ENCODE peak calls at places on chromosomes 12 and 14, in five cellular contexts. One of them, this sample, is unnamed. For H3K9me3, the result is how much of the 10 kb centered on the place peaks cover.

GRCh38 chr14:90839889-90840266 is 23.6 kb upstream of the TTC7B start:
- DNase-seq in NT2/D1: no peak
- DNase-seq in lower lobe of right lung: no peak
- DNase-seq in spleen: no peak
- DNase-seq in neuronal stem cell: no peak
- DNase-seq in this sample: no peak

GRCh38 chr14:99476864-99477263 is 3.8 kb downstream of the SETD3 start:
- DNase-seq in neuronal stem cell: no peak
- DNase-seq in NT2/D1: no peak
- DNase-seq in spleen: no peak
- DNase-seq in lower lobe of right lung: no peak
- DNase-seq in this sample: no peak

GRCh38 chr12:89160716-89161123 is 191.6 kb downstream of the DUSP6 start:
- DNase-seq in lower lobe of right lung: peak
- DNase-seq in spleen: peak
- DNase-seq in NT2/D1: no peak
- DNase-seq in neuronal stem cell: no peak
- DNase-seq in this sample: no peak

GRCh38 chr14:52356025-52356424 is 41.9 kb downstream of the PTGER2 start:
- DNase-seq in spleen: no peak
- DNase-seq in NT2/D1: no peak
- DNase-seq in neuronal stem cell: no peak
- DNase-seq in lower lobe of right lung: no peak
- DNase-seq in this sample: no peak

GRCh38 chr12:851343-851742 is 98.2 kb downstream of the RAD52 start:
- DNase-seq in neuronal stem cell: no peak
- DNase-seq in lower lobe of right lung: no peak
- DNase-seq in spleen: no peak
- DNase-seq in NT2/D1: no peak
- DNase-seq in this sample: no peak

GRCh38 chr14:51691176-51691575 is 39.5 kb downstream of the FRMD6 start:
- DNase-seq in neuronal stem cell: no peak
- DNase-seq in spleen: no peak
- DNase-seq in NT2/D1: no peak
- DNase-seq in lower lobe of right lung: no peak
- DNase-seq in this sample: no peak

GRCh38 chr12:62519043-62519442 is 52.4 kb downstream of the MON2 start:
- DNase-seq in neuronal stem cell: no peak
- DNase-seq in spleen: no peak
- DNase-seq in NT2/D1: no peak
- DNase-seq in lower lobe of right lung: no peak
- DNase-seq in this sample: no peak

GRCh38 chr14:97878727-97879126 is 1081.5 kb downstream of the VRK1 start:
- DNase-seq in neuronal stem cell: no peak
- DNase-seq in lower lobe of right lung: no peak
- DNase-seq in spleen: no peak
- DNase-seq in NT2/D1: no peak
- DNase-seq in this sample: peak

GRCh38 chr14:74763803-74764531 is 851 bp downstream of the YLPM1 start:
- DNase-seq in neuronal stem cell: no peak
- DNase-seq in NT2/D1: no peak
- DNase-seq in lower lobe of right lung: no peak
- DNase-seq in spleen: no peak
- DNase-seq in this sample: no peak

GRCh38 chr14:82806426-82806825 is 1272.8 kb upstream of the SEL1L start:
- DNase-seq in neuronal stem cell: no peak
- DNase-seq in spleen: no peak
- DNase-seq in lower lobe of right lung: no peak
- DNase-seq in NT2/D1: peak
- DNase-seq in this sample: no peak

GRCh38 chr14:93019970-93020369 is 95.8 kb downstream of the ITPK1 start:
- DNase-seq in spleen: no peak
- DNase-seq in NT2/D1: no peak
- DNase-seq in lower lobe of right lung: no peak
- DNase-seq in neuronal stem cell: no peak
- DNase-seq in this sample: no peak

GRCh38 chr14:58864751-58865519 is 227.2 kb downstream of the DACT1 start:
- DNase-seq in spleen: no peak
- DNase-seq in neuronal stem cell: no peak
- DNase-seq in lower lobe of right lung: no peak
- DNase-seq in NT2/D1: no peak
- DNase-seq in this sample: no peak

GRCh38 chr12:89769483-89769818 is 60.8 kb upstream of the ATP2B1 start:
- DNase-seq in neuronal stem cell: no peak
- DNase-seq in lower lobe of right lung: no peak
- DNase-seq in spleen: no peak
- DNase-seq in NT2/D1: no peak
- DNase-seq in this sample: no peak

GRCh38 chr12:112906712-112907414 is at the start of gene OAS1:
- DNase-seq in neuronal stem cell: no peak
- DNase-seq in lower lobe of right lung: no peak
- DNase-seq in NT2/D1: peak
- DNase-seq in spleen: no peak
- DNase-seq in this sample: peak

DNA sequence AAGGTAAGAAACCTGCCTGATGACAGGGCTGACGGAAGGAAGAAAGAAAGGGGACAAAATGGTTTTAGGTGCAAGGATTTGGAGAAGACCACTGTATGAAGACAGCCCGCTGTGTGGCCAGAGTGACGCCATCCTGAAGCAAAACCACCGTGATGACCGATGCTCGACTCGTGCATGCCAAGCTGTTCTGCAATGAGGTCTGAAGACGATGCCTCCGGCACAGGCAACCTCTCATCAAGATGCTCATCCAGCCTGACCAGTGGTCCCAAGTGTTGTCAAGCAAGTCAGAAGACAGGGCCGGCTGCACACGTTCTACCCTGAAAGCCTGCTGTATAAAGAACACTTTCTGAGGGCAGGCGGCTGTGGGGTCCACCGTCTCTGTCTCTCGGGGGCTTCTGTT is 34.8 kb downstream of the STX2 start:
- DNase-seq in NT2/D1: no peak
- DNase-seq in lower lobe of right lung: no peak
- DNase-seq in neuronal stem cell: no peak
- DNase-seq in spleen: no peak
- DNase-seq in this sample: no peak
- H3K9me3 ChIP-seq in NT2/D1: under half
- H3K9me3 ChIP-seq in lower lobe of right lung: under half
- H3K9me3 ChIP-seq in neuronal stem cell: under half
- H3K9me3 ChIP-seq in spleen: under half
- H3K9me3 ChIP-seq in this sample: under half

GRCh38 chr12:57996520-57996919 is 55.2 kb downstream of the ATP23 start:
- DNase-seq in lower lobe of right lung: no peak
- DNase-seq in neuronal stem cell: no peak
- DNase-seq in NT2/D1: no peak
- DNase-seq in spleen: no peak
- DNase-seq in this sample: no peak
- H3K9me3 ChIP-seq in lower lobe of right lung: under half
- H3K9me3 ChIP-seq in neuronal stem cell: under half
- H3K9me3 ChIP-seq in NT2/D1: under half
- H3K9me3 ChIP-seq in spleen: half or more
- H3K9me3 ChIP-seq in this sample: under half

DNA sequence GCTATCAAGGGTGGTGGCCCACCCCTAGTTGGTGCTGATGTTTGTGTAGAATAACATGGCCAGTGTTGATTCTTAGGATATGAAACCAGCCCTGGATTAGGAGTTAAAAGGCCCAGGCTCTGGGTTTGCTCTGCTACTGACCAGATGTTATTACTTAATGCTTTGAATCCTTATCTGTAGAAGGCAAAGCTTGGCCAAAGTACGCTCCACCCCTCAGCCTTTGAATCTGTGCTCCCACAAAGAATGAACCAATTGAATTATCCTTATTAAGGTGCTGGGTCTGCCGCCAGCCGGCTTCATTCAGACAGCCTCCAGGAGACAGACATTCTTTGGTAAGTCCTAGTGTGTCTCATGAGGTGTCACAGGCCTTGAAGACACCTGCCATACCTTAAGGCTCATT is 41.8 kb downstream of the AKAP3 start:
- DNase-seq in spleen: no peak
- DNase-seq in neuronal stem cell: no peak
- DNase-seq in NT2/D1: no peak
- DNase-seq in lower lobe of right lung: no peak
- DNase-seq in this sample: no peak
- H3K9me3 ChIP-seq in spleen: under half
- H3K9me3 ChIP-seq in neuronal stem cell: under half
- H3K9me3 ChIP-seq in NT2/D1: under half
- H3K9me3 ChIP-seq in lower lobe of right lung: under half
- H3K9me3 ChIP-seq in this sample: under half

GRCh38 chr12:94513527-94513926 is 53.9 kb upstream of the CEP83 start:
- DNase-seq in NT2/D1: no peak
- DNase-seq in lower lobe of right lung: no peak
- DNase-seq in neuronal stem cell: no peak
- DNase-seq in spleen: no peak
- DNase-seq in this sample: no peak

GRCh38 chr12:94511506-94511905 is 51.8 kb upstream of the CEP83 start:
- DNase-seq in neuronal stem cell: no peak
- DNase-seq in lower lobe of right lung: no peak
- DNase-seq in NT2/D1: no peak
- DNase-seq in spleen: no peak
- DNase-seq in this sample: no peak

GRCh38 chr12:94510128-94510527 is 50.5 kb upstream of the CEP83 start:
- DNase-seq in NT2/D1: no peak
- DNase-seq in spleen: no peak
- DNase-seq in lower lobe of right lung: no peak
- DNase-seq in neuronal stem cell: no peak
- DNase-seq in this sample: no peak

GRCh38 chr12:94507455-94507854 is 47.8 kb upstream of the CEP83 start:
- DNase-seq in neuronal stem cell: no peak
- DNase-seq in lower lobe of right lung: no peak
- DNase-seq in spleen: no peak
- DNase-seq in NT2/D1: peak
- DNase-seq in this sample: no peak

GRCh38 chr12:94509317-94509716 is 49.6 kb upstream of the CEP83 start:
- DNase-seq in spleen: no peak
- DNase-seq in lower lobe of right lung: no peak
- DNase-seq in NT2/D1: no peak
- DNase-seq in neuronal stem cell: no peak
- DNase-seq in this sample: no peak
- H3K9me3 ChIP-seq in spleen: under half
- H3K9me3 ChIP-seq in lower lobe of right lung: under half
- H3K9me3 ChIP-seq in NT2/D1: under half
- H3K9me3 ChIP-seq in neuronal stem cell: under half
- H3K9me3 ChIP-seq in this sample: under half

GRCh38 chr12:65528127-65528526 is 249.6 kb downstream of the MSRB3 start:
- DNase-seq in spleen: no peak
- DNase-seq in neuronal stem cell: no peak
- DNase-seq in lower lobe of right lung: no peak
- DNase-seq in NT2/D1: no peak
- DNase-seq in this sample: no peak
- H3K9me3 ChIP-seq in spleen: under half
- H3K9me3 ChIP-seq in neuronal stem cell: under half
- H3K9me3 ChIP-seq in lower lobe of right lung: under half
- H3K9me3 ChIP-seq in NT2/D1: under half
- H3K9me3 ChIP-seq in this sample: under half

GRCh38 chr12:34215893-34216285 is 193.6 kb downstream of the ALG10 start:
- DNase-seq in lower lobe of right lung: no peak
- DNase-seq in NT2/D1: no peak
- DNase-seq in spleen: no peak
- DNase-seq in neuronal stem cell: no peak
- DNase-seq in this sample: no peak

GRCh38 chr12:34219046-34219770 is 196.9 kb downstream of the ALG10 start:
- DNase-seq in NT2/D1: no peak
- DNase-seq in lower lobe of right lung: no peak
- DNase-seq in spleen: no peak
- DNase-seq in neuronal stem cell: peak
- DNase-seq in this sample: no peak

GRCh38 chr12:34218193-34219045 is 196.1 kb downstream of the ALG10 start:
- DNase-seq in spleen: peak
- DNase-seq in lower lobe of right lung: peak
- DNase-seq in NT2/D1: peak
- DNase-seq in neuronal stem cell: no peak
- DNase-seq in this sample: peak

GRCh38 chr12:34215213-34215892 is 193.1 kb downstream of the ALG10 start:
- DNase-seq in spleen: peak
- DNase-seq in lower lobe of right lung: no peak
- DNase-seq in NT2/D1: no peak
- DNase-seq in neuronal stem cell: no peak
- DNase-seq in this sample: no peak

DNA sequence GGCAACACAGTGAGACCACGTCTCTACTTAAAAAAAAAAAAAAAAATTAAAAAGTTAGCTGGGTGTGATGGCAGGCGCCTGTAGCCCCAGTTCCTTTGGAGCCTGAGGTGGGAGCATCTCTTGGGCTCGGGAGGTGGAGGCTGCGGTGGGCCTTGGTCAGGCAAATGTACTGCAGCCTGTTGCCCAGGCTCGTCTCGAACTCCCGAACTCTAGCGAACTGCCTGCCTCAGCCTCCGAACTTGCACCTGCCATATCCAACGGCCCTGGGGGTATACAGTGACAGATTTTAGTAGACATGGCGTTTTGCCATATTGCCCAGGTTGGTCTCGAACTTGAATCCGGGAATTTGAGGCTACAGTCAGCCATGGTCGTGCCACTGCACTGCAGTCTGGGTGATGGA is 195.4 kb downstream of the ALG10 start:
- DNase-seq in spleen: no peak
- DNase-seq in neuronal stem cell: no peak
- DNase-seq in NT2/D1: no peak
- DNase-seq in lower lobe of right lung: no peak
- DNase-seq in this sample: no peak
- H3K9me3 ChIP-seq in spleen: under half
- H3K9me3 ChIP-seq in neuronal stem cell: under half
- H3K9me3 ChIP-seq in NT2/D1: under half
- H3K9me3 ChIP-seq in lower lobe of right lung: under half
- H3K9me3 ChIP-seq in this sample: under half

GRCh38 chr14:55356913-55357312 is 54.7 kb downstream of the ATG14 start:
- DNase-seq in neuronal stem cell: no peak
- DNase-seq in spleen: no peak
- DNase-seq in lower lobe of right lung: no peak
- DNase-seq in NT2/D1: no peak
- DNase-seq in this sample: no peak

GRCh38 chr14:55352201-55352600 is 59.4 kb downstream of the ATG14 start:
- DNase-seq in neuronal stem cell: no peak
- DNase-seq in lower lobe of right lung: no peak
- DNase-seq in NT2/D1: no peak
- DNase-seq in spleen: no peak
- DNase-seq in this sample: no peak

GRCh38 chr14:55353686-55354467 is 57.8 kb downstream of the ATG14 start:
- DNase-seq in spleen: no peak
- DNase-seq in neuronal stem cell: no peak
- DNase-seq in lower lobe of right lung: no peak
- DNase-seq in NT2/D1: no peak
- DNase-seq in this sample: no peak

GRCh38 chr14:55355922-55356321 is 55.7 kb downstream of the ATG14 start:
- DNase-seq in NT2/D1: no peak
- DNase-seq in spleen: no peak
- DNase-seq in lower lobe of right lung: no peak
- DNase-seq in neuronal stem cell: no peak
- DNase-seq in this sample: no peak

DNA sequence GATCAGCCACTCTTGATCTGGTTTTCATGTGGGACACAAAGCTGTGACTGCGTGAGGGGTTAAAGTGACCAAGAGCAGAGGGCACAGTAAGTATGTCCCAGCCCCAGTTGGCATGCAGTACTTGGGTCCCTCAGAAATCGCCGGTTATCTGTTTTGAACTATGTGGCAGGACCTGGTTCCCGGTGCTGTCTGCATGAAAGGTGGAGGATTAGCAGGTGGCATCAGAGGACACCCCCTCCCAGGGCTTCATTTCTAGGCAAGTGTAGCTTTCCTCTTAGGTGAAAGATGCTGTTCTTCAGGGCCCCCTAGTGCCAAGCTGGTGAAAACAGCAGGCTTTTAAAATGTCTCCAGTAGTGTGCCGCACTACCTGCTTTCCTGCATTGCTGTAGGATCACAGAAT is 57.1 kb downstream of the ATG14 start:
- DNase-seq in neuronal stem cell: peak
- DNase-seq in lower lobe of right lung: no peak
- DNase-seq in NT2/D1: peak
- DNase-seq in spleen: no peak
- DNase-seq in this sample: no peak
- H3K9me3 ChIP-seq in neuronal stem cell: under half
- H3K9me3 ChIP-seq in lower lobe of right lung: under half
- H3K9me3 ChIP-seq in NT2/D1: under half
- H3K9me3 ChIP-seq in spleen: under half
- H3K9me3 ChIP-seq in this sample: under half